ENCODE peak calls at places on chromosome 1, in eight cellular contexts. One of them, this sample, is unnamed.

GRCh38 chr1:207245124-207245523 is 76.4 kb upstream of the CD55 start:
- DNase-seq in stomach: no peak
- DNase-seq in tibial nerve: no peak
- DNase-seq in adrenal gland: no peak
- DNase-seq in MM.1S: no peak
- DNase-seq in ascending aorta: no peak
- DNase-seq in IMR-90: no peak
- DNase-seq in dorsolateral prefrontal cortex: no peak
- DNase-seq in this sample: no peak

GRCh38 chr1:186967659-186968394 is 139.1 kb downstream of the PLA2G4A start:
- DNase-seq in ascending aorta: no peak
- DNase-seq in stomach: no peak
- DNase-seq in tibial nerve: no peak
- DNase-seq in IMR-90: peak; percentile 54
- DNase-seq in MM.1S: no peak
- DNase-seq in adrenal gland: no peak
- DNase-seq in dorsolateral prefrontal cortex: no peak
- DNase-seq in this sample: no peak

GRCh38 chr1:96306809-96307208 is 414.8 kb upstream of the PTBP2 start:
- DNase-seq in IMR-90: peak; percentile 71
- DNase-seq in tibial nerve: no peak
- DNase-seq in adrenal gland: no peak
- DNase-seq in ascending aorta: no peak
- DNase-seq in dorsolateral prefrontal cortex: no peak
- DNase-seq in MM.1S: no peak
- DNase-seq in stomach: no peak
- DNase-seq in this sample: no peak

GRCh38 chr1:238458924-238459323 is 568.2 kb upstream of the ZP4 start:
- DNase-seq in tibial nerve: no peak
- DNase-seq in dorsolateral prefrontal cortex: no peak
- DNase-seq in MM.1S: no peak
- DNase-seq in IMR-90: no peak
- DNase-seq in ascending aorta: no peak
- DNase-seq in stomach: no peak
- DNase-seq in adrenal gland: no peak
- DNase-seq in this sample: no peak

GRCh38 chr1:22653741-22654140 is 705 bp downstream of the C1QB start:
- DNase-seq in IMR-90: no peak
- DNase-seq in ascending aorta: no peak
- DNase-seq in tibial nerve: no peak
- DNase-seq in adrenal gland: no peak
- DNase-seq in stomach: no peak
- DNase-seq in MM.1S: no peak
- DNase-seq in dorsolateral prefrontal cortex: no peak
- DNase-seq in this sample: no peak

GRCh38 chr1:47782414-47783165 is 214.6 kb downstream of the TRABD2B start:
- DNase-seq in tibial nerve: peak; percentile 72
- DNase-seq in ascending aorta: peak; percentile 85
- DNase-seq in MM.1S: no peak
- DNase-seq in stomach: no peak
- DNase-seq in dorsolateral prefrontal cortex: no peak
- DNase-seq in adrenal gland: no peak
- DNase-seq in IMR-90: no peak
- DNase-seq in this sample: no peak

GRCh38 chr1:23103001-23103879 is 65.4 kb downstream of the LUZP1 start:
- DNase-seq in tibial nerve: no peak
- DNase-seq in stomach: no peak
- DNase-seq in adrenal gland: no peak
- DNase-seq in MM.1S: no peak
- DNase-seq in dorsolateral prefrontal cortex: no peak
- DNase-seq in ascending aorta: no peak
- DNase-seq in IMR-90: peak; percentile 63
- DNase-seq in this sample: no peak

GRCh38 chr1:63827411-63828321 is 53.8 kb downstream of the ROR1 start:
- DNase-seq in IMR-90: peak; percentile 25
- DNase-seq in adrenal gland: no peak
- DNase-seq in stomach: no peak
- DNase-seq in dorsolateral prefrontal cortex: no peak
- DNase-seq in MM.1S: no peak
- DNase-seq in tibial nerve: no peak
- DNase-seq in ascending aorta: no peak
- DNase-seq in this sample: no peak

GRCh38 chr1:101175474-101175873 is 61.3 kb upstream of the S1PR1 start:
- DNase-seq in adrenal gland: no peak
- DNase-seq in ascending aorta: no peak
- DNase-seq in stomach: no peak
- DNase-seq in IMR-90: no peak
- DNase-seq in tibial nerve: no peak
- DNase-seq in dorsolateral prefrontal cortex: no peak
- DNase-seq in MM.1S: no peak
- DNase-seq in this sample: no peak

GRCh38 chr1:101178688-101179491 is 57.9 kb upstream of the S1PR1 start:
- DNase-seq in tibial nerve: no peak
- DNase-seq in adrenal gland: no peak
- DNase-seq in MM.1S: peak; percentile 11
- DNase-seq in dorsolateral prefrontal cortex: no peak
- DNase-seq in stomach: no peak
- DNase-seq in ascending aorta: no peak
- DNase-seq in IMR-90: no peak
- DNase-seq in this sample: no peak

GRCh38 chr1:101174722-101175121 is 62.1 kb upstream of the S1PR1 start:
- DNase-seq in ascending aorta: no peak
- DNase-seq in adrenal gland: no peak
- DNase-seq in IMR-90: peak; percentile 82
- DNase-seq in MM.1S: no peak
- DNase-seq in tibial nerve: no peak
- DNase-seq in stomach: no peak
- DNase-seq in dorsolateral prefrontal cortex: no peak
- DNase-seq in this sample: no peak

GRCh38 chr1:101175886-101176285 is 60.9 kb upstream of the S1PR1 start:
- DNase-seq in MM.1S: no peak
- DNase-seq in ascending aorta: no peak
- DNase-seq in adrenal gland: no peak
- DNase-seq in IMR-90: no peak
- DNase-seq in tibial nerve: no peak
- DNase-seq in stomach: no peak
- DNase-seq in dorsolateral prefrontal cortex: no peak
- DNase-seq in this sample: no peak

DNA sequence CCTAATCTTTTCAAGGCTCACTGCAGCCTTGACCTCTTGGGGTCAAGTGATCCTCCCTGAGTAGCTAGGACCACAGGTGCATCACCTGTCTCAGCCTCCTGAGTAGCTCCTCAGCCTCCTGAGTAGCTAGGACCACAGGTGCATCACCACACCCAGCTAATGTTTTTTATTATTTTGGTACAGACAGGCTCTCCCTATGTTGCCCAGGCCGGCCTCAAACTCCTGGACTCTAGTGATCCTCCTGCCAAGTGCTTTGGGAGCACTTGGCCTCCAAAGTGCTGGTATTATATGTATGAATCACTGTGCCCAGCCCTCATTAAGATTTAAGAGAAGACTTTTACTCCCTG is 58.5 kb upstream of the S1PR1 start:
- DNase-seq in stomach: no peak
- DNase-seq in MM.1S: no peak
- DNase-seq in dorsolateral prefrontal cortex: no peak
- DNase-seq in IMR-90: no peak
- DNase-seq in tibial nerve: no peak
- DNase-seq in adrenal gland: no peak
- DNase-seq in ascending aorta: no peak
- DNase-seq in this sample: no peak
- H3K27ac ChIP-seq in stomach: no peak overlapping the region
- H3K27ac ChIP-seq in MM.1S: no peak overlapping the region
- H3K27ac ChIP-seq in dorsolateral prefrontal cortex: no peak overlapping the region
- H3K27ac ChIP-seq in IMR-90: no peak overlapping the region
- H3K27ac ChIP-seq in tibial nerve: no peak overlapping the region
- H3K27ac ChIP-seq in adrenal gland: no peak overlapping the region
- H3K27ac ChIP-seq in ascending aorta: no peak overlapping the region
- H3K27ac ChIP-seq in this sample: no peak overlapping the region

GRCh38 chr1:245154429-245155185 is at the start of gene KIF26B:
- DNase-seq in MM.1S: peak; percentile 44
- DNase-seq in stomach: no peak
- DNase-seq in IMR-90: peak; percentile 50
- DNase-seq in ascending aorta: no peak
- DNase-seq in dorsolateral prefrontal cortex: peak; percentile 55
- DNase-seq in tibial nerve: no peak
- DNase-seq in adrenal gland: peak; percentile 52
- DNase-seq in this sample: no peak

GRCh38 chr1:245156041-245156735 is 1.4 kb downstream of the KIF26B start:
- DNase-seq in MM.1S: peak; percentile 94
- DNase-seq in stomach: peak; percentile 91
- DNase-seq in tibial nerve: peak; percentile 50
- DNase-seq in IMR-90: peak; percentile 65
- DNase-seq in dorsolateral prefrontal cortex: peak; percentile 81
- DNase-seq in adrenal gland: peak; percentile 88
- DNase-seq in ascending aorta: peak; percentile 80
- DNase-seq in this sample: peak; percentile 67

GRCh38 chr1:245156736-245157505 is 2.1 kb downstream of the KIF26B start:
- DNase-seq in IMR-90: peak; percentile 12
- DNase-seq in adrenal gland: no peak
- DNase-seq in stomach: peak; percentile 51
- DNase-seq in dorsolateral prefrontal cortex: no peak
- DNase-seq in ascending aorta: no peak
- DNase-seq in MM.1S: no peak
- DNase-seq in tibial nerve: no peak
- DNase-seq in this sample: no peak

GRCh38 chr1:245153645-245154428 is 948 bp upstream of the KIF26B start:
- DNase-seq in ascending aorta: no peak
- DNase-seq in MM.1S: peak; percentile 16
- DNase-seq in adrenal gland: peak; percentile 24
- DNase-seq in dorsolateral prefrontal cortex: no peak
- DNase-seq in tibial nerve: no peak
- DNase-seq in stomach: no peak
- DNase-seq in IMR-90: no peak
- DNase-seq in this sample: no peak

DNA sequence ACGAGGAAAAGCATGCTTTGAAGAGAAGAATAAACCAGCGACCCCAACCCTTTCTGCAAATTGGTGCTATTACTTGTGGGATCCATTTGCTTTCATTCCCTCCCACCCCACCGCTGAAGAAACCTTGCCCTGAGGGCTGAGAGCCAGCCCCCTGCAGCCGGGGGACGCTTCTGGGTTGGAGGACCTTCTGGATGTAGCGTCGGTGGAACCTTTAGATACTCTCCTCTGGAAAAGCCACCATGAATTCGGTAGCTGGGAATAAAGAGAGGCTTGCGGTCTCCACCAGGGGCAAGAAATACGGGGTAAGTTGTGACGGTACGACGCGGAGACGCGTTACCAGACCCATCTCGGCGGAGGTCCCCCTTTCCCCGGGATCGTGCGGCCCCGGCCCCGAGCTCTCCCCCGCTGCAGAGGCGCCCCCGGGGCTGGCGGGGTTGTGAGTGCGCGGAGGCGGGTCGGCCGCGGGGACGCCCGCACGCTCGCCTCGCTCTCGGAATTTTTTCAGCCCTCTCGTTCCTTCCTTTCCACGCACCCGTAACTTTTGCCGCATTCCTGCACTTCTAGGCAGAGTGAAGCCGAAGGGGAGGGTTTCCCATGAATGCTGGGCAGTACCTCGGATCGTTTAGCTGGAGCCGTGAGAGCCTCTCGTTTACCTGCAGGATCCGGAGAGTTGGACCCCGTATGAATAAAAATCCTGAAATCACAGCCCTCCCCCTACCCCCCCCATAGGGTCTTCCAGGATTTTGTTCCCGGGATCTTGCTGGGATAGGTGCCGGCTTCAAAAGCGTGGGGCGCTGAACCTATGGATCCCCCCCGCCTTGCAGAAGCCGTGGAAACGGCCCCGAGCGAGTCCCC is 628 bp downstream of the KIF26B start:
- DNase-seq in stomach: no peak
- DNase-seq in MM.1S: no peak
- DNase-seq in IMR-90: peak; percentile 15
- DNase-seq in dorsolateral prefrontal cortex: no peak
- DNase-seq in ascending aorta: no peak
- DNase-seq in adrenal gland: peak; percentile 20
- DNase-seq in tibial nerve: no peak
- DNase-seq in this sample: no peak
- H3K27ac ChIP-seq in stomach: peak overlapping the region; percentile 68
- H3K27ac ChIP-seq in MM.1S: no peak overlapping the region
- H3K27ac ChIP-seq in IMR-90: peak overlapping the region; percentile 4
- H3K27ac ChIP-seq in dorsolateral prefrontal cortex: no peak overlapping the region
- H3K27ac ChIP-seq in ascending aorta: no peak overlapping the region
- H3K27ac ChIP-seq in adrenal gland: no peak overlapping the region
- H3K27ac ChIP-seq in tibial nerve: no peak overlapping the region
- H3K27ac ChIP-seq in this sample: no peak overlapping the region

GRCh38 chr1:1260843-1261560 is 12.7 kb downstream of the UBE2J2 start:
- DNase-seq in adrenal gland: no peak
- DNase-seq in stomach: no peak
- DNase-seq in tibial nerve: no peak
- DNase-seq in MM.1S: no peak
- DNase-seq in ascending aorta: no peak
- DNase-seq in dorsolateral prefrontal cortex: no peak
- DNase-seq in IMR-90: no peak
- DNase-seq in this sample: no peak
- H3K27ac ChIP-seq in adrenal gland: no peak overlapping the region
- H3K27ac ChIP-seq in stomach: no peak overlapping the region
- H3K27ac ChIP-seq in tibial nerve: no peak overlapping the region
- H3K27ac ChIP-seq in MM.1S: no peak overlapping the region
- H3K27ac ChIP-seq in ascending aorta: no peak overlapping the region
- H3K27ac ChIP-seq in dorsolateral prefrontal cortex: no peak overlapping the region
- H3K27ac ChIP-seq in IMR-90: peak overlapping the region; percentile 47
- H3K27ac ChIP-seq in this sample: no peak overlapping the region

DNA sequence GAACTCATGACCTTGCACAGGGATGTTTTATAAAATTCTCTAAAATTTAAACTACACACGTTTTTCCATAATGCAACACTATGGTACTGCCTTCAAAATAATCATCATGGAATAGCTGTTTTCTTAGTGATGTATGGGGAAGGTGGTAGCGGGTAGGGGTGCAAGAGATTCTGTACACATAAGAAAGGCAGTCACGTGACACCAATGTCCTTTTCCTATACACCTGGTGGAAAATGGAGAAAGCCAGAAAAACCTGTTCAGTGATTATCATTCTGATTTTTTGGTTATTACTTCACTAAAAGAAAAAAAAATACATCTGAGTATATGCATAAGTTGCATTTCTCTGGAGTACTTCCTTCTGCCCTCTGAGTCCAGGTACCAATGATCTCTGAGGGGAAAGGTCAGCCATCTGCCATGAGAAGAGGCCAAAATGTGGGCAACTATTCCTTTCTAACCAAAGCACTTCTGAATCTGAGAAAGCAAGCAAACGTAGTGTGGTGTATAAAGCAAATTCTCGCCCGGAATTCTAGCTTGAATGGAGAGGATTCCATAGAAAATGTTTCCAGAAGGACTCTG is 137.4 kb downstream of the RERE start:
- DNase-seq in dorsolateral prefrontal cortex: no peak
- DNase-seq in stomach: no peak
- DNase-seq in adrenal gland: no peak
- DNase-seq in MM.1S: no peak
- DNase-seq in ascending aorta: no peak
- DNase-seq in tibial nerve: no peak
- DNase-seq in IMR-90: no peak
- DNase-seq in this sample: no peak
- H3K27ac ChIP-seq in dorsolateral prefrontal cortex: no peak overlapping the region
- H3K27ac ChIP-seq in stomach: peak overlapping the region; percentile 83
- H3K27ac ChIP-seq in adrenal gland: no peak overlapping the region
- H3K27ac ChIP-seq in MM.1S: no peak overlapping the region
- H3K27ac ChIP-seq in ascending aorta: no peak overlapping the region
- H3K27ac ChIP-seq in tibial nerve: no peak overlapping the region
- H3K27ac ChIP-seq in IMR-90: no peak overlapping the region
- H3K27ac ChIP-seq in this sample: peak overlapping the region; percentile 24

GRCh38 chr1:244303610-244303969 is 148.1 kb downstream of the ADSS2 start:
- DNase-seq in stomach: no peak
- DNase-seq in MM.1S: no peak
- DNase-seq in adrenal gland: no peak
- DNase-seq in tibial nerve: no peak
- DNase-seq in ascending aorta: no peak
- DNase-seq in dorsolateral prefrontal cortex: no peak
- DNase-seq in IMR-90: no peak
- DNase-seq in this sample: no peak
- H3K27ac ChIP-seq in stomach: peak overlapping the region; percentile 57
- H3K27ac ChIP-seq in MM.1S: no peak overlapping the region
- H3K27ac ChIP-seq in adrenal gland: no peak overlapping the region
- H3K27ac ChIP-seq in tibial nerve: no peak overlapping the region
- H3K27ac ChIP-seq in ascending aorta: no peak overlapping the region
- H3K27ac ChIP-seq in dorsolateral prefrontal cortex: no peak overlapping the region
- H3K27ac ChIP-seq in IMR-90: no peak overlapping the region
- H3K27ac ChIP-seq in this sample: no peak overlapping the region